ENCODE peak calls at places on chromosomes 5 and 9, in seven cellular contexts. A is GM12878, G is endothelial cell of umbilical vein, F is HCT116, N is K562, X is H1, P is HepG2. H is an unnamed sample. For H3K9me3, the result is how much of the 10 kb centered on the place peaks cover.

GRCh38 chr9:6134661-6135177 is 80.9 kb upstream of the IL33 start:
- DNase-seq in A (no peak), G (no peak), F (no peak), N (no peak), X (no peak), P (no peak), H (no peak)

GRCh38 chr9:13787234-13787833 is 507.8 kb upstream of the MPDZ start:
- DNase-seq in A (no peak), G (peak), F (no peak), N (no peak), X (no peak), P (no peak), H (no peak)

GRCh38 chr5:157743163-157744054 is at the start of gene LSM11:
- DNase-seq in A (peak), G (peak), F (peak), N (peak), X (peak), P (peak), H (no peak)

GRCh38 chr9:69637801-69638200 is 34.4 kb downstream of the APBA1 start:
- DNase-seq in A (no peak), G (peak), F (no peak), N (no peak), X (no peak), P (no peak), H (no peak)

GRCh38 chr9:591292-591691 is 250.2 kb upstream of the DMRT1 start:
- DNase-seq in A (no peak), G (peak), F (no peak), N (no peak), X (no peak), P (no peak), H (no peak)

GRCh38 chr5:138339464-138339863 is 1.4 kb downstream of the FAM53C start:
- DNase-seq in A (no peak), G (no peak), F (no peak), N (no peak), X (no peak), P (no peak), H (no peak)

GRCh38 chr9:109817146-109817845 is 37.3 kb downstream of the PALM2AKAP2 start:
- DNase-seq in A (no peak), G (no peak), F (no peak), N (no peak), X (peak), P (no peak), H (no peak)

GRCh38 chr5:128538249-128539037 is 398 bp upstream of the FBN2 start:
- DNase-seq in A (no peak), G (peak), F (no peak), N (no peak), X (peak), P (no peak), H (no peak)

GRCh38 chr5:39384271-39384670 is 20.0 kb upstream of the C9 start:
- DNase-seq in A (no peak), G (no peak), F (no peak), N (no peak), X (no peak), P (no peak), H (no peak)

GRCh38 chr5:175822225-175822624 is 49.2 kb upstream of the CPLX2 start:
- DNase-seq in A (no peak), G (no peak), F (peak), N (no peak), X (no peak), P (no peak), H (no peak)

GRCh38 chr9:28688172-28688571 is 1114.9 kb upstream of the C9orf72 start:
- DNase-seq in A (no peak), G (no peak), F (no peak), N (no peak), X (no peak), P (no peak), H (no peak)

GRCh38 chr9:71795097-71795807 is 26.9 kb upstream of the CEMIP2 start:
- DNase-seq in A (peak), G (no peak), F (no peak), N (no peak), X (no peak), P (no peak), H (no peak)

GRCh38 chr5:92548351-92548750 is 1032.7 kb downstream of the NR2F1-AS1 start:
- DNase-seq in A (no peak), G (no peak), F (no peak), N (no peak), X (no peak), P (no peak), H (no peak)

GRCh38 chr5:71924325-71924724 is 182.9 kb upstream of the MAP1B start:
- DNase-seq in A (no peak), G (no peak), F (no peak), N (no peak), X (no peak), P (no peak), H (no peak)

GRCh38 chr9:119483153-119483552 is 113.9 kb upstream of the BRINP1 start:
- DNase-seq in A (no peak), G (no peak), F (no peak), N (no peak), X (no peak), P (no peak), H (no peak)

GRCh38 chr9:119841005-119841404 is 471.8 kb upstream of the BRINP1 start:
- DNase-seq in A (no peak), G (no peak), F (no peak), N (no peak), X (no peak), P (no peak), H (no peak)

GRCh38 chr5:130981663-130982062 is 183.4 kb downstream of the HINT1 start:
- DNase-seq in A (no peak), G (no peak), F (no peak), N (no peak), X (no peak), P (no peak), H (no peak)

GRCh38 chr5:95664204-95664786 is 17.7 kb downstream of the RFESD start:
- DNase-seq in A (peak), G (peak), F (peak), N (no peak), X (no peak), P (peak), H (peak)

GRCh38 chr5:112681481-112681908 is 56.2 kb upstream of the APC start:
- DNase-seq in A (peak), G (no peak), F (no peak), N (no peak), X (no peak), P (no peak), H (no peak)

GRCh38 chr9:134027561-134027960 is 2.3 kb downstream of the BRD3OS start:
- DNase-seq in A (no peak), G (no peak), F (no peak), N (no peak), X (no peak), P (no peak), H (no peak)

GRCh38 chr5:168647083-168647482 is 67.9 kb upstream of the PANK3 start:
- DNase-seq in A (no peak), G (no peak), F (no peak), N (no peak), X (no peak), P (no peak), H (no peak)

GRCh38 chr5:42074353-42074752 is 149.3 kb downstream of the FBXO4 start:
- DNase-seq in A (no peak), G (no peak), F (no peak), N (no peak), X (no peak), P (peak), H (no peak)

GRCh38 chr9:130287736-130288135 is 22.2 kb downstream of the HMCN2 start:
- DNase-seq in A (no peak), G (no peak), F (no peak), N (no peak), X (no peak), P (no peak), H (no peak)
- TF ChIP-seq EZH2 in A (no peak), G (no peak), F (no peak), N (no peak), X (no peak), P (no peak), H (no peak)

GRCh38 chr5:3564827-3565560 is 30.6 kb upstream of the IRX1 start:
- DNase-seq in A (no peak), G (no peak), F (no peak), N (no peak), X (no peak), P (no peak), H (no peak)

DNA sequence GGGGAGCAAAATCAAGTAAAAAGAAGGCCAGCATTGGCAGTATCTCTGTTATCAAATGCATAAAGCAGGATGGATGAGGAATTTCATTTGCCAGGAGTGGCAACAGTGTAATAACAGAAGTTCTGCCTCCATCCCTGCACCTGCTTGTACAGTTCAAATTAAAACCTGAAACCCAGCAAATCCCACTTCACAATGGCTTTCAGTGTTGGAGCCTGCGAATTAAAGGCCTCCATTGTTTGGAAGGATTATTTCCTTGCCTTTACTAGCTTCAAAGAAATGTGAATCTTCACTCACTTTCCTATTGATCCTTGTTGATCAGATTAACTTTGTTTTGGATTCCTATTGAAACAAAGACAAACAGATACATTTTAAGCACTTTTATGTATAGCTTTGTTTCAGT is 31.5 kb upstream of the IRX1 start:
- DNase-seq in A (no peak), G (no peak), F (no peak), N (no peak), X (no peak), P (no peak), H (no peak)
- H3K9me3 ChIP-seq in A (under half), G (under half), F (under half), N (under half), X (under half), P (under half), H (under half)

GRCh38 chr5:151148583-151148982 is 9.0 kb downstream of the ANXA6 start:
- DNase-seq in A (no peak), G (no peak), F (no peak), N (no peak), X (no peak), P (no peak), H (no peak)
- TF ChIP-seq POLR2AphosphoS5 in A (no peak), G (no peak), F (no peak), N (no peak), X (no peak), P (no peak), H (no peak)

DNA sequence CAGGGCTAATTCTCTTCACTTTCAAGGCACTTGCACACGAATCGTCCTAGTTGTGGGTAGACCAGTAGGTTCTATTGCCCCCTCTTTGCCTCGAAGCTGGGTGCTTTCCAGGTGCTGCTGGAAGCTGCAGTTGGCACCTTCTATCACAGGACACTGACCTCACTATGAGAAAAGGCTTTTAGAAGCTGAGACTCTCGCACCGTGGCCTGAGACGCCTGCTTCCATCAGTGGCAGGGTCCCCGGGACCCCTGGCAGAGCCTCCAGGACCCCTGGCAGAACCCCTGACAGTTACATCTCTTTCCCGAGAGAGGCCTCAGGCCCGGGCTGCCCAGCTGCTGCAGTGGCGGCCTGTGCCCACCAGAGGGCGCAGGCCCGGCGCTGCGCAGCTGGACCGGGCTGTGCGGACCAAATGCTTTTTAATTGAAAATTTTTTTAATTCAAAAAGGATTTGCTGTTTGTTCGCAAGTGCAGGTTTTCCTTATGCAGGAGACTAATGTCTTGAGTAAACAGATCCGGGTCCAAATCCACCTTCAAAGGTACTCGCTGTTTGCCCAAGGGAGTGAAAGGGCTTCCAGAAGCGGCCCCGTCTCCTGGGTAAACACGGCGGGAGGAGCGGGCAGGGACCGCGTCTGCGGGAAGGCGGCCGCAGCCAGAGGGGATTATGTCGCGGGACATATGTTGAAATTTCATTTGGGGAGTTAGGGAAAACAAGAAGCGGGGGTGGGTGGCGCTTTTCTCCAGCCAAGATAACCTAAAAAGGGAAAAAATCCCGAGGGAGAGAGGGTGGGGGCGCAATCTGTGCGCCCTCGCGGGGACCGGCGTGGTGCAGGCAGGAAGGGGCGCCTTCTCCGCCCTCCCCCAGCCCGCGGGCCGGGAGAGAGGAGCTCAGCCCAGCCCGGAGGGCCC is 114.5 kb upstream of the LMX1B start:
- DNase-seq in A (no peak), G (peak), F (no peak), N (peak), X (peak), P (peak), H (no peak)
- TF ChIP-seq EZH2 in A (no peak), G (no peak), F (no peak), N (no peak), X (no peak), P (no peak), H (no peak)

GRCh38 chr5:172768098-172768572 is 2.9 kb downstream of the DUSP1 start:
- DNase-seq in A (no peak), G (peak), F (no peak), N (no peak), X (no peak), P (no peak), H (no peak)
- H3K9me3 ChIP-seq in A (under half), G (under half), F (under half), N (under half), X (under half), P (under half), H (under half)

GRCh38 chr5:137148128-137148527 is 351.0 kb downstream of the SPOCK1 start:
- DNase-seq in A (no peak), G (peak), F (no peak), N (no peak), X (no peak), P (no peak), H (no peak)

GRCh38 chr5:137145726-137146125 is 353.4 kb downstream of the SPOCK1 start:
- DNase-seq in A (no peak), G (no peak), F (no peak), N (no peak), X (no peak), P (no peak), H (no peak)

GRCh38 chr5:137144656-137145055 is 354.5 kb downstream of the SPOCK1 start:
- DNase-seq in A (no peak), G (no peak), F (no peak), N (no peak), X (no peak), P (no peak), H (no peak)

GRCh38 chr5:137147346-137147745 is 351.8 kb downstream of the SPOCK1 start:
- DNase-seq in A (no peak), G (no peak), F (no peak), N (no peak), X (no peak), P (no peak), H (no peak)

DNA sequence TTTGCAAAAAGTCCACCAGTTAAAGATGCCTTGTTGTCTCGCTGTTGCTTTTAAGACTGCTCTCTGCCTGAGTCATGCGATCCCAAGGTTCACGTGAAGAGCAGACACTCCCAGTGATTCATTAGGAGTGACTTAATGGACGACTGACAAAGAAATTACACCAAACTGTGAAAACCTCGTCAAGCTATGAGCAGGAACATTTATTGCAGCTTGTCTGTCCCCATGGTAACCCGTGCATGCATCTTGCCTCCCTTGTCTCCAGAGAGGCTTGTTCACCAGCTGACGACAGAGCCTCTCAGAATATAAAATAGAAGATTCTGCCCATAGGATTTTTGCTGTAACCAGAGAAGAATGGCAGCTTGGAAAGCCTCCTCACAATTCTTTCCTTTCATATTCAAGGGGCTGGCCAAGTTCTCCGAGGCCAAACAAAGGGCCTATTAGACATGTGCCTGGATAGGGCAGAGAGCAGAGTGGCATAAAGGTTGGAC is 352.7 kb downstream of the SPOCK1 start:
- DNase-seq in A (no peak), G (peak), F (peak), N (no peak), X (no peak), P (no peak), H (no peak)
- TF ChIP-seq POLR2AphosphoS5 in A (no peak), G (no peak), F (no peak), N (no peak), X (no peak), P (no peak), H (no peak)

GRCh38 chr5:180847053-180847452 is 14.0 kb downstream of the ZFP62 start:
- DNase-seq in A (no peak), G (no peak), F (no peak), N (no peak), X (no peak), P (no peak), H (no peak)
- TF ChIP-seq EZH2 in A (no peak), G (no peak), F (no peak), N (no peak), X (no peak), P (no peak), H (no peak)

DNA sequence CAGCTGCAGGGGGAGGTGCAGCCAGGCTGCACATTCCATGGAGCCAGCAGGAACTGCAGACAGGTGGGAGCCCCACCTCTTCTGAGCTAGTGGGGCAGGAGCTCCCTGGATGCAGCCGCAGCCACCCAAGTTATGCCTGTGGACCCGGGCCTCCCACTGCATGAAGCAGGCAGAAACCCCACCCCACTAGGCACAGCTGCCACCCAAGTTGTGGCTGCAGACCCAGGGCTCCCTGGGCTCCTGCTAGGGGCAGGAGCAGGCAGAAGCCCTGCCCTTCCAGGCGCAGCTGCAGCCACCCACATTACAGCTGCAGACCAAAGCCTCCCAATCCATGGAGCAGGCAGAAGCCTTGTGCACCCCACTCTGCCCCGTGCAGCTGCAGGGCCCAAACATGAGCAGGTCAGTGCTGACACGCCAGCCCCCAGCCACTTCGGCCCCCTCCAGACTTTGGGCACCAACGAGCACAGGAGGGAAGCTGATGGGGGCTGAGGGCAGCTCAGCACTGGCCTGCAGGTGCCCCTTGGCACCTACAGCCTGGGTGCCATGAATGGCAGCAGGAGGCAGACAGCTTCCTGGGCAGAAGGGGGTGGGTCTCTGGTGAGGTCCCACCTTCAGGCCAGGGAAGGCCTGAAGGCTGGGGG is 106.9 kb downstream of the C9orf50 start:
- DNase-seq in A (no peak), G (no peak), F (no peak), N (no peak), X (no peak), P (no peak), H (no peak)
- H3K9me3 ChIP-seq in A (under half), G (under half), F (under half), N (under half), X (under half), P (under half), H (under half)

GRCh38 chr9:83047839-83048775 is 14.8 kb downstream of the RASEF start:
- DNase-seq in A (no peak), G (no peak), F (no peak), N (no peak), X (no peak), P (no peak), H (no peak)
- TF ChIP-seq POLR2AphosphoS5 in A (no peak), G (no peak), F (no peak), N (no peak), X (no peak), P (no peak), H (no peak)